ENCODE peak calls at places on chromosomes 3 and 15, in seven cellular contexts. B is H1, E is K562, F is SK-N-SH, W is HepG2, N is GM12892, A is GM12878. I is an unnamed sample.

GRCh38 chr3:151675858-151676615 is 57.7 kb upstream of the AADACL2 start:
- DNase-seq in B (no peak), E (peak; percentile 20), F (no peak), W (no peak), N (no peak), A (no peak), I (no peak)

GRCh38 chr3:187807086-187807862 is 62.0 kb upstream of the BCL6 start:
- DNase-seq in B (no peak), E (no peak), F (no peak), W (no peak), N (no peak), A (no peak), I (no peak)

GRCh38 chr15:66403323-66403722 is 16.6 kb downstream of the MAP2K1 start:
- DNase-seq in B (no peak), E (no peak), F (no peak), W (no peak), N (no peak), A (no peak), I (no peak)

GRCh38 chr15:86624261-86625036 is 544.8 kb downstream of the AGBL1 start:
- DNase-seq in B (peak; percentile 70), E (peak; percentile 11), F (peak; percentile 57), W (peak; percentile 73), N (no peak), A (no peak), I (no peak)

GRCh38 chr3:63990733-63991132 is 32.6 kb downstream of the PSMD6 start:
- DNase-seq in B (no peak), E (no peak), F (no peak), W (peak; percentile 58), N (no peak), A (no peak), I (no peak)

GRCh38 chr15:93027413-93027812 is 61.6 kb downstream of the RGMA start:
- DNase-seq in B (no peak), E (no peak), F (no peak), W (no peak), N (no peak), A (no peak), I (no peak)

GRCh38 chr3:180362081-180362480 is 239.9 kb upstream of the TTC14 start:
- DNase-seq in B (no peak), E (no peak), F (no peak), W (no peak), N (no peak), A (no peak), I (no peak)

GRCh38 chr15:62280625-62281024 is 115.5 kb upstream of the C2CD4B start:
- DNase-seq in B (no peak), E (no peak), F (no peak), W (no peak), N (no peak), A (no peak), I (no peak)

GRCh38 chr3:64717411-64717810 is 29.6 kb upstream of the ADAMTS9 start:
- DNase-seq in B (no peak), E (no peak), F (no peak), W (no peak), N (no peak), A (no peak), I (no peak)

GRCh38 chr3:129690406-129690805 is 83.9 kb upstream of the PLXND1 start:
- DNase-seq in B (no peak), E (peak; percentile 63), F (peak; percentile 51), W (peak; percentile 78), N (no peak), A (peak; percentile 48), I (peak; percentile 21)

GRCh38 chr15:96327155-96327741 is 3.3 kb upstream of the NR2F2 start:
- DNase-seq in B (no peak), E (peak; percentile 85), F (peak; percentile 65), W (peak; percentile 81), N (no peak), A (peak; percentile 61), I (no peak)

GRCh38 chr3:196662711-196663571 is 23.4 kb downstream of the NRROS start:
- DNase-seq in B (no peak), E (peak; percentile 70), F (no peak), W (no peak), N (no peak), A (no peak), I (no peak)

GRCh38 chr3:32258869-32259268 is 20.4 kb downstream of the CMTM8 start:
- DNase-seq in B (no peak), E (no peak), F (no peak), W (no peak), N (no peak), A (no peak), I (no peak)

GRCh38 chr15:101168463-101168824 is 83.4 kb downstream of the CHSY1 start:
- DNase-seq in B (no peak), E (no peak), F (no peak), W (no peak), N (no peak), A (no peak), I (no peak)

GRCh38 chr3:65751123-65751700 is 287.5 kb downstream of the MAGI1 start:
- DNase-seq in B (peak; percentile 31), E (peak; percentile 59), F (peak; percentile 52), W (peak; percentile 47), N (no peak), A (no peak), I (no peak)
- TF ChIP-seq TAF1 in B (no peak), E (no peak), F (no peak), W (no peak), N (no peak), A (no peak), I (no peak)

GRCh38 chr15:75779504-75779903 is 63.7 kb upstream of the UBE2Q2 start:
- DNase-seq in B (no peak), E (no peak), F (no peak), W (no peak), N (no peak), A (no peak), I (no peak)
- TF ChIP-seq TAF1 in B (no peak), E (no peak), F (no peak), W (no peak), N (no peak), A (no peak), I (no peak)

DNA sequence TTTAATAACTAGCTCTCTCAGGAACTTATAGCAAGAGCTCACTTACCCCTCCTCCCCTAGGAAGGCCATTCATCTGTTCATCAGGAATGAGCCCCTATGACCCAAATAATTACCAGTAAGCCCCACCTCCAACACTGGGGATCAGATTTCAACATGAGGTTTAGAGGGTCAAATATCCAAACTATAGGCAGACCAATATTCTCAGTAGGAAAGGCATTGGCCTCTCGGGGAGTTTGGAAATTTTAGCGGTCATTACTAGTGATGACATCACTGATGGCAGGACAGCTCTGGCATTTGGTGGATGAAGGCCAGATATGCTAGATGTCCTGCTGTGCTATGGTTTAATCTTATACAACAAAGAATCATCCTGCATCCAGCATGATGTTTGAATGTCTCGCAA is 15.2 kb upstream of the CD47 start:
- DNase-seq in B (no peak), E (no peak), F (no peak), W (no peak), N (no peak), A (no peak), I (no peak)
- TF ChIP-seq TAF1 in B (no peak), E (no peak), F (no peak), W (no peak), N (no peak), A (no peak), I (no peak)

GRCh38 chr3:30680789-30681188 is 74.4 kb downstream of the TGFBR2 start:
- DNase-seq in B (no peak), E (no peak), F (peak; percentile 10), W (no peak), N (no peak), A (no peak), I (no peak)
- TF ChIP-seq TAF1 in B (no peak), E (no peak), F (no peak), W (no peak), N (no peak), A (no peak), I (no peak)

GRCh38 chr3:14791343-14791945 is 27.3 kb upstream of the FGD5 start:
- DNase-seq in B (peak; percentile 57), E (peak; percentile 76), F (peak; percentile 85), W (peak; percentile 46), N (peak; percentile 52), A (no peak), I (peak; percentile 65)
- TF ChIP-seq TAF1 in B (no peak), E (no peak), F (no peak), W (no peak), N (no peak), A (no peak), I (no peak)

GRCh38 chr3:82087958-82088357 is 326.5 kb upstream of the GBE1 start:
- DNase-seq in B (no peak), E (no peak), F (no peak), W (peak; percentile 3), N (no peak), A (no peak), I (no peak)
- TF ChIP-seq TAF1 in B (no peak), E (no peak), F (no peak), W (no peak), N (no peak), A (no peak), I (no peak)

GRCh38 chr3:155871746-155872158 is 1.3 kb downstream of the GMPS start:
- DNase-seq in B (no peak), E (no peak), F (no peak), W (no peak), N (no peak), A (no peak), I (no peak)

GRCh38 chr3:155876537-155876936 is 6.1 kb downstream of the GMPS start:
- DNase-seq in B (no peak), E (no peak), F (no peak), W (no peak), N (no peak), A (no peak), I (no peak)

GRCh38 chr3:155880286-155880685 is 9.8 kb downstream of the GMPS start:
- DNase-seq in B (no peak), E (no peak), F (no peak), W (no peak), N (no peak), A (no peak), I (no peak)

GRCh38 chr3:155872904-155873646 is 2.6 kb downstream of the GMPS start:
- DNase-seq in B (no peak), E (peak; percentile 52), F (no peak), W (no peak), N (no peak), A (no peak), I (no peak)

DNA sequence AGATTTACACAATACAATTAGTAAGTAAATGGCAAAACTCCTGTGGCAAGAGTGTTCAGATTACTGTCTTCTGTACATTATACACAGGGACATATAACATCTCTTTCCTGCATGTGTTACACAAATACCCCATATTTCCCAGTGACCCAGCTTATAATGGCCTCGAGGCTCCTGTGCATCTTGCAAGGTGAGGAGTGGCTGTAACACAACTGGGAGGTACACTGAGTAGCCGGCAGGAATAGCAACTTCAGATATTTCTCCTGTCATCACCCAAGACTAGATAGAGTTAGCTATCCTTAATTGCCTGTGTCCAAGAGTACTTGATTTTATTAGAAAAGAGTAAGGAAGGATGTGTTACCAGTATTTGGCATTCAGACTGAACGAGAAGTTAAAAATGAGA is 5.6 kb downstream of the GMPS start:
- DNase-seq in B (no peak), E (no peak), F (no peak), W (no peak), N (no peak), A (no peak), I (no peak)
- TF ChIP-seq TAF1 in B (no peak), E (no peak), F (no peak), W (no peak), N (no peak), A (no peak), I (no peak)

GRCh38 chr3:53382106-53382505 is 34.8 kb upstream of the DCP1A start:
- DNase-seq in B (no peak), E (no peak), F (no peak), W (no peak), N (no peak), A (no peak), I (no peak)
- TF ChIP-seq TAF1 in B (no peak), E (no peak), F (no peak), W (no peak), N (no peak), A (no peak), I (no peak)

GRCh38 chr3:30578479-30578878 is 27.9 kb upstream of the TGFBR2 start:
- DNase-seq in B (no peak), E (no peak), F (no peak), W (peak; percentile 61), N (no peak), A (no peak), I (no peak)
- TF ChIP-seq TAF1 in B (no peak), E (no peak), F (no peak), W (no peak), N (no peak), A (no peak), I (no peak)